ENCODE peak calls at places on chromosome 21, in four cellular contexts. One of them, this sample, is unnamed.

GRCh38 chr21:42164064-42164789 is 54.7 kb upstream of the ABCG1 start:
- DNase-seq in GM03348: no peak
- DNase-seq in skeletal muscle cell: no peak
- DNase-seq in H4: no peak
- DNase-seq in this sample: peak; percentile 64

GRCh38 chr21:29133796-29134195 is 3.4 kb downstream of the MAP3K7CL start:
- DNase-seq in GM03348: no peak
- DNase-seq in skeletal muscle cell: no peak
- DNase-seq in H4: no peak
- DNase-seq in this sample: no peak

GRCh38 chr21:26447932-26448331 is 125.2 kb downstream of the CYYR1 start:
- DNase-seq in GM03348: no peak
- DNase-seq in skeletal muscle cell: no peak
- DNase-seq in H4: no peak
- DNase-seq in this sample: no peak

GRCh38 chr21:41458121-41458520 is 32.1 kb downstream of the MX1 start:
- DNase-seq in GM03348: peak; percentile 47
- DNase-seq in skeletal muscle cell: no peak
- DNase-seq in H4: no peak
- DNase-seq in this sample: no peak

GRCh38 chr21:41499920-41500319 is 8.0 kb downstream of the TMPRSS2 start:
- DNase-seq in GM03348: no peak
- DNase-seq in skeletal muscle cell: no peak
- DNase-seq in H4: no peak
- DNase-seq in this sample: peak; percentile 76

GRCh38 chr21:36946949-36947371 is 19.5 kb downstream of the HLCS start:
- DNase-seq in GM03348: no peak
- DNase-seq in skeletal muscle cell: no peak
- DNase-seq in H4: no peak
- DNase-seq in this sample: no peak

GRCh38 chr21:40186036-40186435 is 318.8 kb downstream of the PCP4 start:
- DNase-seq in GM03348: no peak
- DNase-seq in skeletal muscle cell: peak; percentile 4
- DNase-seq in H4: no peak
- DNase-seq in this sample: no peak

GRCh38 chr21:22476726-22477646 is 1478.8 kb downstream of the NCAM2 start:
- DNase-seq in GM03348: no peak
- DNase-seq in skeletal muscle cell: no peak
- DNase-seq in H4: no peak
- DNase-seq in this sample: no peak

GRCh38 chr21:45573452-45574035 is 31.3 kb upstream of the SLC19A1 start:
- DNase-seq in GM03348: no peak
- DNase-seq in skeletal muscle cell: no peak
- DNase-seq in H4: no peak
- DNase-seq in this sample: no peak

GRCh38 chr21:42731264-42732032 is 78.0 kb downstream of the PDE9A start:
- DNase-seq in GM03348: no peak
- DNase-seq in skeletal muscle cell: no peak
- DNase-seq in H4: peak; percentile 49
- DNase-seq in this sample: peak; percentile 42

GRCh38 chr21:37087188-37087587 is 14.1 kb downstream of the TTC3 start:
- DNase-seq in GM03348: peak; percentile 24
- DNase-seq in skeletal muscle cell: no peak
- DNase-seq in H4: peak; percentile 66
- DNase-seq in this sample: no peak

GRCh38 chr21:44370027-44370735 is 16.8 kb downstream of the TRPM2 start:
- DNase-seq in GM03348: no peak
- DNase-seq in skeletal muscle cell: no peak
- DNase-seq in H4: peak; percentile 63
- DNase-seq in this sample: peak; percentile 58

GRCh38 chr21:29082416-29082815 is 9.0 kb upstream of the CCT8 start:
- DNase-seq in GM03348: no peak
- DNase-seq in skeletal muscle cell: no peak
- DNase-seq in H4: no peak
- DNase-seq in this sample: no peak

GRCh38 chr21:42414066-42414465 is 10.4 kb downstream of the UBASH3A start:
- DNase-seq in GM03348: no peak
- DNase-seq in skeletal muscle cell: no peak
- DNase-seq in H4: no peak
- DNase-seq in this sample: no peak

GRCh38 chr21:42513151-42513984 is at the start of gene SLC37A1:
- DNase-seq in GM03348: peak; percentile 53
- DNase-seq in skeletal muscle cell: no peak
- DNase-seq in H4: no peak
- DNase-seq in this sample: peak; percentile 67

GRCh38 chr21:24208562-24209260 is 1398.6 kb downstream of the MRPL39 start:
- DNase-seq in GM03348: no peak
- DNase-seq in skeletal muscle cell: no peak
- DNase-seq in H4: peak; percentile 50
- DNase-seq in this sample: no peak

GRCh38 chr21:43812139-43812821 is 22.9 kb downstream of the RRP1 start:
- DNase-seq in GM03348: peak; percentile 35
- DNase-seq in skeletal muscle cell: no peak
- DNase-seq in H4: peak; percentile 40
- DNase-seq in this sample: peak; percentile 67

GRCh38 chr21:22020221-22020620 is 1022.0 kb downstream of the NCAM2 start:
- DNase-seq in GM03348: no peak
- DNase-seq in skeletal muscle cell: no peak
- DNase-seq in H4: no peak
- DNase-seq in this sample: no peak

GRCh38 chr21:44003307-44003966 is 8.7 kb upstream of the TRAPPC10 start:
- DNase-seq in GM03348: no peak
- DNase-seq in skeletal muscle cell: no peak
- DNase-seq in H4: no peak
- DNase-seq in this sample: no peak

GRCh38 chr21:46622226-46622625 is 13.2 kb upstream of the PRMT2 start:
- DNase-seq in GM03348: no peak
- DNase-seq in skeletal muscle cell: no peak
- DNase-seq in H4: no peak
- DNase-seq in this sample: no peak

GRCh38 chr21:46121286-46122221 is 23.6 kb downstream of the COL6A2 start:
- DNase-seq in GM03348: no peak
- DNase-seq in skeletal muscle cell: no peak
- DNase-seq in H4: no peak
- DNase-seq in this sample: peak; percentile 48

GRCh38 chr21:32278518-32279376 is at the start of gene MIS18A:
- DNase-seq in GM03348: peak; percentile 99
- DNase-seq in skeletal muscle cell: peak; percentile 80
- DNase-seq in H4: peak; percentile 89
- DNase-seq in this sample: peak; percentile 96

GRCh38 chr21:38815060-38815405 is 9.3 kb downstream of the ETS2 start:
- DNase-seq in GM03348: no peak
- DNase-seq in skeletal muscle cell: no peak
- DNase-seq in H4: no peak
- DNase-seq in this sample: no peak

GRCh38 chr21:16427587-16428087 is 697.9 kb downstream of the USP25 start:
- DNase-seq in GM03348: no peak
- DNase-seq in skeletal muscle cell: no peak
- DNase-seq in H4: no peak
- DNase-seq in this sample: no peak

GRCh38 chr21:31132574-31133242 is 94.4 kb upstream of the KRTAP19-8 start:
- DNase-seq in GM03348: no peak
- DNase-seq in skeletal muscle cell: no peak
- DNase-seq in H4: peak; percentile 77
- DNase-seq in this sample: no peak